ENCODE peak calls at places on chromosomes 2 and 18, in four cellular contexts. F is NCI-H774, S is dermis blood vessel endothelial cell, U is cardiac fibroblast. B is an unnamed sample.
A peak's percentile ranks its signal among the peaks of the same experiment; 100 is the strongest.

GRCh38 chr18:52009958-52010357 is 330.0 kb upstream of the DCC start:
- DNase-seq in F (no peak), S (no peak), U (no peak), B (no peak)

GRCh38 chr2:82819936-82820335 is 1639.1 kb downstream of the SUCLG1 start:
- DNase-seq in F (no peak), U (no peak), S (no peak), B (peak; percentile 65)

GRCh38 chr2:1771626-1772280 is 27.4 kb upstream of the PXDN start:
- DNase-seq in S (no peak), F (no peak), U (no peak), B (no peak)

GRCh38 chr2:206831442-206831995 is 66.1 kb downstream of the FASTKD2 start:
- DNase-seq in S (no peak), U (no peak), F (no peak), B (no peak)

GRCh38 chr2:206164261-206164862 is 4.7 kb downstream of the EEF1B2 start:
- DNase-seq in U (peak; percentile 64), S (peak; percentile 66), F (peak; percentile 2), B (no peak)

GRCh38 chr2:150271952-150272351 is 215.5 kb downstream of the RND3 start:
- DNase-seq in S (no peak), U (peak; percentile 76), F (no peak), B (peak; percentile 87)

GRCh38 chr18:13989209-13989608 is 73.9 kb upstream of the MC2R start:
- DNase-seq in U (no peak), F (no peak), S (no peak), B (no peak)

GRCh38 chr2:175834472-175834871 is 167.6 kb downstream of the LNPK start:
- DNase-seq in U (no peak), S (no peak), F (peak; percentile 9), B (no peak)

GRCh38 chr2:216350214-216350789 is 22.0 kb downstream of the MARCHF4 start:
- DNase-seq in U (peak; percentile 81), F (no peak), S (peak; percentile 60), B (peak; percentile 75)

GRCh38 chr2:176082885-176083731 is 654 bp downstream of the EVX2 start:
- DNase-seq in F (no peak), U (no peak), S (no peak), B (no peak)

GRCh38 chr2:60094450-60094929 is 459.0 kb downstream of the BCL11A start:
- DNase-seq in U (no peak), S (no peak), F (peak; percentile 76), B (no peak)

B was measured in HCEC 1CT.